ENCODE peak calls at places on chromosomes 7 and 10, in five cellular contexts. T is GM23338, A is HEK293T, B is substantia nigra, J is GOT3. D is an unnamed sample.

GRCh38 chr7:68865351-68865885 is 732.9 kb upstream of the AUTS2 start:
- DNase-seq in A (no peak), J (no peak), T (no peak), B (no peak), D (no peak)

GRCh38 chr7:80517177-80517804 is 5.4 kb upstream of the GNAT3 start:
- DNase-seq in J (no peak), B (no peak), A (no peak), T (no peak), D (no peak)

GRCh38 chr7:148385009-148385682 is 205.4 kb upstream of the C7orf33 start:
- DNase-seq in B (no peak), A (no peak), J (no peak), T (peak), D (peak)

GRCh38 chr7:29424984-29425309 is 138.7 kb upstream of the PRR15 start:
- DNase-seq in B (no peak), T (no peak), A (no peak), J (no peak), D (no peak)

GRCh38 chr10:12608761-12609160 is 259.4 kb downstream of the CAMK1D start:
- DNase-seq in T (no peak), J (no peak), B (no peak), A (no peak), D (no peak)

GRCh38 chr7:152869041-152869676 is 109.6 kb downstream of the ACTR3B start:
- DNase-seq in T (no peak), B (no peak), J (no peak), A (no peak), D (no peak)

GRCh38 chr7:87187120-87187519 is 32.4 kb downstream of the TMEM243 start:
- DNase-seq in T (no peak), J (no peak), A (no peak), B (no peak), D (no peak)

GRCh38 chr10:59814878-59815277 is 61.6 kb upstream of the MRLN start:
- DNase-seq in J (no peak), T (no peak), A (no peak), B (no peak), D (no peak)

GRCh38 chr7:95897557-95898183 is 125.3 kb downstream of the DYNC1I1 start:
- DNase-seq in J (no peak), A (no peak), B (no peak), T (no peak), D (no peak)

GRCh38 chr7:134676743-134677142 is 30.1 kb downstream of the BPGM start:
- DNase-seq in A (no peak), T (no peak), B (no peak), J (no peak), D (no peak)

GRCh38 chr10:102491136-102491535 is 11.4 kb downstream of the ACTR1A start:
- DNase-seq in B (no peak), T (no peak), J (no peak), A (no peak), D (no peak)

GRCh38 chr7:150620061-150620460 is 12.1 kb downstream of the GIMAP6 start:
- DNase-seq in T (no peak), J (no peak), A (no peak), B (no peak), D (no peak)

GRCh38 chr7:2646680-2647571 is 15.1 kb downstream of the TTYH3 start:
- DNase-seq in A (no peak), B (no peak), T (peak), J (no peak), D (no peak)

GRCh38 chr10:8086315-8086714 is 31.8 kb downstream of the GATA3 start:
- DNase-seq in A (no peak), T (peak), J (no peak), B (no peak), D (no peak)

GRCh38 chr7:43337191-43337590 is 224.7 kb downstream of the HECW1 start:
- DNase-seq in J (no peak), T (no peak), A (no peak), B (no peak), D (no peak)

GRCh38 chr10:35203744-35204143 is 77.1 kb downstream of the CREM start:
- DNase-seq in A (no peak), T (no peak), J (no peak), B (no peak), D (no peak)

D was measured in globus pallidus.